ENCODE peak calls at places on chromosomes 11 and 22, in nine cellular contexts. W is B cell; Q is posterior vena cava; R is germinal center; L is stimulated activated CD4-positive, alpha-beta T cell treated with anti-CD3 and anti-CD28 coated beads, Interleukin-4, amount 100 ng/mL, for 48 hours; B is iris pigment epithelial cell; A is HCT116; C is anterior cingulate cortex; N is substantia nigra. T is an unnamed sample.

GRCh38 chr22:32619614-32620426 is 145.2 kb downstream of the FBXO7 start:
- DNase-seq in W (no peak), Q (peak; percentile 88), R (no peak), L (no peak), B (peak; percentile 75), A (no peak), C (no peak), N (no peak), T (no peak)

GRCh38 chr11:133835258-133836075 is 9.8 kb downstream of the SPATA19 start:
- DNase-seq in W (no peak), Q (no peak), R (no peak), L (peak; percentile 24), B (peak; percentile 61), A (peak; percentile 47), C (no peak), N (no peak), T (peak; percentile 46)

GRCh38 chr22:37726240-37726887 is 29.5 kb downstream of the TRIOBP start:
- DNase-seq in W (no peak), Q (no peak), R (no peak), L (no peak), B (peak; percentile 54), A (no peak), C (no peak), N (no peak), T (no peak)

GRCh38 chr11:88433546-88434230 is 96.2 kb upstream of the CTSC start:
- DNase-seq in W (no peak), Q (no peak), R (no peak), L (no peak), B (no peak), A (no peak), C (no peak), N (no peak), T (no peak)

GRCh38 chr11:2355000-2355644 is 22.0 kb upstream of the CD81 start:
- DNase-seq in W (no peak), Q (no peak), R (no peak), L (no peak), B (peak; percentile 67), A (no peak), C (no peak), N (no peak), T (no peak)

GRCh38 chr11:108975641-108976071 is 310.8 kb downstream of the DDX10 start:
- DNase-seq in W (no peak), Q (no peak), R (no peak), L (no peak), B (no peak), A (no peak), C (no peak), N (no peak), T (no peak)

GRCh38 chr11:76086713-76087635 is 119.3 kb downstream of the WNT11 start:
- DNase-seq in W (no peak), Q (no peak), R (no peak), L (no peak), B (peak; percentile 88), A (no peak), C (no peak), N (no peak), T (no peak)

GRCh38 chr11:9219115-9219514 is 46.0 kb downstream of the DENND5A start:
- DNase-seq in W (no peak), Q (no peak), R (no peak), L (no peak), B (peak; percentile 69), A (no peak), C (no peak), N (no peak), T (no peak)

GRCh38 chr11:134459246-134460043 is 47.4 kb upstream of the B3GAT1 start:
- DNase-seq in W (no peak), Q (peak; percentile 24), R (no peak), L (no peak), B (no peak), A (no peak), C (no peak), N (no peak), T (no peak)

T was measured in NCI-H1930.